ENCODE peak calls at places on chromosome 13, in six cellular contexts. P is HCT116, O is AML-193, E is DND-41, R is NCI-H1694 treated with DMSO at 0.1 percent for 48 hours, Y is psoas muscle. H is an unnamed sample.

GRCh38 chr13:36862722-36863121 is 43.7 kb downstream of the RFXAP start:
- DNase-seq in P (no peak), O (no peak), E (no peak), R (no peak), Y (no peak), H (no peak)

GRCh38 chr13:43058836-43059235 is 35.5 kb downstream of the DNAJC15 start:
- DNase-seq in P (no peak), O (no peak), E (no peak), R (no peak), Y (no peak), H (no peak)

GRCh38 chr13:79662882-79663281 is 181.9 kb downstream of the NDFIP2 start:
- DNase-seq in P (no peak), O (no peak), E (no peak), R (peak), Y (peak), H (peak)

GRCh38 chr13:46211116-46211515 is 612 bp upstream of the LRRC63 start:
- DNase-seq in P (no peak), O (peak), E (peak), R (peak), Y (no peak), H (no peak)

GRCh38 chr13:50128406-50129048 is 113.3 kb downstream of the KCNRG start:
- DNase-seq in P (no peak), O (no peak), E (no peak), R (no peak), Y (no peak), H (no peak)

GRCh38 chr13:59024434-59024833 is 1139.3 kb downstream of the DIAPH3 start:
- DNase-seq in P (no peak), O (no peak), E (no peak), R (no peak), Y (no peak), H (no peak)

GRCh38 chr13:108769213-108770070 is 140.0 kb downstream of the MYO16 start:
- DNase-seq in P (no peak), O (no peak), E (no peak), R (no peak), Y (no peak), H (no peak)

GRCh38 chr13:100315522-100315921 is 226.6 kb downstream of the PCCA start:
- DNase-seq in P (no peak), O (no peak), E (no peak), R (no peak), Y (no peak), H (no peak)

GRCh38 chr13:32455594-32455903 is 27.6 kb upstream of the N4BP2L1 start:
- DNase-seq in P (no peak), O (no peak), E (no peak), R (no peak), Y (no peak), H (no peak)

GRCh38 chr13:48949566-48950506 is 25.9 kb upstream of the FNDC3A start:
- DNase-seq in P (no peak), O (no peak), E (no peak), R (no peak), Y (no peak), H (no peak)

GRCh38 chr13:97322740-97323342 is 100.7 kb downstream of the MBNL2 start:
- DNase-seq in P (no peak), O (no peak), E (no peak), R (no peak), Y (no peak), H (no peak)

GRCh38 chr13:103067751-103068563 is 1.7 kb upstream of the SLC10A2 start:
- DNase-seq in P (no peak), O (no peak), E (no peak), R (no peak), Y (no peak), H (no peak)